ENCODE peak calls at places on chromosomes 5 and 9, in six cellular contexts. I is K562, H is HepG2, D is HCT116, M is SK-N-SH, X is NB4. O is an unnamed sample.

GRCh38 chr5:39049298-39049697 is 24.9 kb downstream of the RICTOR start:
- DNase-seq in I (no peak), H (no peak), D (no peak), M (no peak), X (no peak), O (no peak)

GRCh38 chr9:126320158-126320922 is 6.3 kb upstream of the MVB12B start:
- DNase-seq in I (no peak), H (no peak), D (no peak), M (no peak), X (peak), O (no peak)

GRCh38 chr5:178227138-178227659 is 5.4 kb downstream of the PHYKPL start:
- DNase-seq in I (no peak), H (no peak), D (no peak), M (no peak), X (no peak), O (no peak)

GRCh38 chr5:123882305-123882704 is 370.3 kb downstream of the CSNK1G3 start:
- DNase-seq in I (no peak), H (no peak), D (no peak), M (no peak), X (no peak), O (no peak)

GRCh38 chr5:130923543-130924159 is 241.4 kb downstream of the HINT1 start:
- DNase-seq in I (no peak), H (no peak), D (no peak), M (no peak), X (no peak), O (no peak)

GRCh38 chr5:74580729-74581110 is 59.8 kb downstream of the ENC1 start:
- DNase-seq in I (no peak), H (no peak), D (no peak), M (no peak), X (no peak), O (no peak)

GRCh38 chr9:22528485-22528884 is 81.9 kb downstream of the DMRTA1 start:
- DNase-seq in I (no peak), H (no peak), D (peak), M (no peak), X (no peak), O (no peak)

GRCh38 chr5:85732185-85732584 is 885.6 kb upstream of the COX7C start:
- DNase-seq in I (no peak), H (no peak), D (no peak), M (no peak), X (no peak), O (no peak)

GRCh38 chr5:32769711-32770110 is 58.6 kb downstream of the NPR3 start:
- DNase-seq in I (no peak), H (no peak), D (no peak), M (no peak), X (no peak), O (no peak)

GRCh38 chr9:132880311-132880661 is 1.6 kb downstream of the SPACA9 start:
- DNase-seq in I (no peak), H (no peak), D (no peak), M (no peak), X (peak), O (no peak)

GRCh38 chr5:1103505-1104326 is 8.1 kb downstream of the SLC12A7 start:
- DNase-seq in I (peak), H (peak), D (no peak), M (no peak), X (no peak), O (no peak)
- TF ChIP-seq MAX in I (peak), H (no peak), D (no peak), M (no peak), X (no peak), O (no peak)

GRCh38 chr9:84238652-84239051 is 101.9 kb downstream of the SLC28A3 start:
- DNase-seq in I (peak), H (peak), D (peak), M (no peak), X (peak), O (peak)
- TF ChIP-seq MAX in I (no peak), H (no peak), D (peak), M (no peak), X (no peak), O (peak)

DNA sequence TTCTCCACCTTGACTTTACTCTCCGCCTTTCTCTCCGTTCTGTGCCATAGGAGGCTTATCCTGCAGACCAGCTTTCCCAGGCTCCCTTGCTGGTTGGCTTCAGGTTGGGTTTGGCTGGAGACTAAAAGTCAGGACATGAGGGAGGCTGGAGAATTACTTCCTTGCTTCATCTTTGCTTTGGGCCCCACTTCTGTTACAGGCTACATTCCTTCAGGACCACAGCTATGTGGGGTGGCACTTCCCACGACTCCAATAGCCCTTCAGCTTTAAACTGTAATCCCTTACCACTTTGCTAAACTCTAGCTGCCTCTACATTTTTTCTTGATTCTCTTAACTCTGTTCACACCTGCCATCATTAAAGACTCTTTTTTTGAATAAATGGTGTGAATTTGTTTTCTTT is 186.7 kb upstream of the NR4A3 start:
- DNase-seq in I (no peak), H (no peak), D (no peak), M (no peak), X (no peak), O (no peak)
- TF ChIP-seq MAX in I (no peak), H (no peak), D (no peak), M (no peak), X (no peak), O (no peak)

GRCh38 chr9:37534412-37534811 is 41.8 kb downstream of the FBXO10 start:
- DNase-seq in I (no peak), H (no peak), D (no peak), M (no peak), X (no peak), O (no peak)
- TF ChIP-seq MAX in I (no peak), H (no peak), D (no peak), M (no peak), X (no peak), O (no peak)

GRCh38 chr9:123601828-123602227 is 245.8 kb downstream of the CRB2 start:
- DNase-seq in I (no peak), H (no peak), D (no peak), M (peak), X (no peak), O (no peak)
- TF ChIP-seq MAX in I (no peak), H (no peak), D (no peak), M (no peak), X (no peak), O (no peak)